ENCODE peak calls at places on chromosomes 11 and 22, in four cellular contexts. L is GM12878, B is K562, V is H1. H is an unnamed sample.
A peak's percentile ranks its signal among the peaks of the same experiment; 100 is the strongest.

GRCh38 chr11:9868641-9869040 is 204.8 kb downstream of the SWAP70 start:
- DNase-seq in V (no peak), L (no peak), B (no peak), H (no peak)

GRCh38 chr11:125315088-125315740 is 150.7 kb downstream of the PKNOX2 start:
- DNase-seq in V (no peak), L (no peak), B (no peak), H (no peak)

GRCh38 chr11:118998388-118998717 is 415 bp downstream of the CENATAC start:
- DNase-seq in L (no peak), V (no peak), B (no peak), H (no peak)

GRCh38 chr11:81975261-81975900 is 758.3 kb downstream of the FAM181B start:
- DNase-seq in B (no peak), L (no peak), V (no peak), H (no peak)

GRCh38 chr11:120354068-120354467 is 17.9 kb downstream of the ARHGEF12 start:
- DNase-seq in V (no peak), B (no peak), L (no peak), H (no peak)

GRCh38 chr22:24752091-24752623 is 22.4 kb downstream of the PIWIL3 start:
- DNase-seq in B (no peak), L (no peak), V (no peak), H (no peak)

GRCh38 chr11:124837491-124837856 is 27.8 kb upstream of the ROBO3 start:
- DNase-seq in B (peak; percentile 56), V (peak; percentile 52), L (peak; percentile 2), H (peak; percentile 58)

GRCh38 chr11:32643526-32643925 is 59.9 kb downstream of the EIF3M start:
- DNase-seq in B (no peak), L (no peak), V (no peak), H (no peak)

GRCh38 chr11:112564228-112564955 is 303.7 kb upstream of the PLET1 start:
- DNase-seq in L (no peak), B (no peak), V (no peak), H (peak; percentile 11)

GRCh38 chr11:279966-280761 is 2.0 kb downstream of the NLRP6 start:
- DNase-seq in L (no peak), B (no peak), V (peak; percentile 49), H (no peak)

GRCh38 chr11:25711008-25711407 is 620.9 kb upstream of the ANO3 start:
- DNase-seq in V (no peak), L (no peak), B (no peak), H (no peak)

GRCh38 chr22:37749223-37749622 is 52.4 kb downstream of the TRIOBP start:
- DNase-seq in L (no peak), V (no peak), B (no peak), H (no peak)

GRCh38 chr11:71286701-71287643 is 34.6 kb upstream of the SHANK2 start:
- DNase-seq in V (no peak), B (no peak), L (no peak), H (peak; percentile 38)

GRCh38 chr22:33654173-33654890 is 265.9 kb downstream of the LARGE1 start:
- DNase-seq in L (no peak), B (no peak), V (no peak), H (no peak)

GRCh38 chr11:60783911-60784310 is 1.2 kb upstream of the MS4A10 start:
- DNase-seq in V (no peak), L (no peak), B (no peak), H (no peak)

GRCh38 chr22:40799008-40799407 is 20.1 kb downstream of the SLC25A17 start:
- DNase-seq in L (no peak), B (no peak), V (no peak), H (no peak)

GRCh38 chr11:34050536-34050935 is 995 bp upstream of the CAPRIN1 start:
- DNase-seq in V (no peak), L (no peak), B (no peak), H (no peak)

GRCh38 chr11:119700030-119700429 is 29.0 kb downstream of the NECTIN1 start:
- DNase-seq in V (no peak), B (no peak), L (no peak), H (no peak)

GRCh38 chr22:26778372-26778771 is 121.0 kb downstream of the MIAT start:
- DNase-seq in B (no peak), V (no peak), L (no peak), H (no peak)

GRCh38 chr11:92739020-92739419 is 230.4 kb upstream of the MTNR1B start:
- DNase-seq in V (no peak), L (no peak), B (no peak), H (no peak)

GRCh38 chr22:46592390-46592872 is 27.8 kb upstream of the GRAMD4 start:
- DNase-seq in B (peak; percentile 54), V (no peak), L (no peak), H (no peak)

GRCh38 chr22:46781291-46781690 is 18.8 kb downstream of the TBC1D22A start:
- DNase-seq in L (no peak), B (no peak), V (no peak), H (no peak)

GRCh38 chr22:19631899-19632670 is 82.2 kb upstream of the SEPTIN5 start:
- DNase-seq in V (peak; percentile 78), L (no peak), B (peak; percentile 95), H (peak; percentile 32)

GRCh38 chr11:123407124-123407995 is 22.7 kb upstream of the GRAMD1B start:
- DNase-seq in L (no peak), B (peak; percentile 29), V (peak; percentile 75), H (peak; percentile 58)

GRCh38 chr11:79437981-79438630 is 2.7 kb downstream of the TENM4 start:
- DNase-seq in V (no peak), B (no peak), L (no peak), H (no peak)

GRCh38 chr11:79439430-79439892 is 1.4 kb downstream of the TENM4 start:
- DNase-seq in V (no peak), B (no peak), L (no peak), H (no peak)

GRCh38 chr11:79439893-79440450 is 858 bp downstream of the TENM4 start:
- DNase-seq in V (peak; percentile 82), L (no peak), B (no peak), H (no peak)

GRCh38 chr11:79437274-79437980 is 3.4 kb downstream of the TENM4 start:
- DNase-seq in L (no peak), B (no peak), V (peak; percentile 86), H (no peak)

DNA sequence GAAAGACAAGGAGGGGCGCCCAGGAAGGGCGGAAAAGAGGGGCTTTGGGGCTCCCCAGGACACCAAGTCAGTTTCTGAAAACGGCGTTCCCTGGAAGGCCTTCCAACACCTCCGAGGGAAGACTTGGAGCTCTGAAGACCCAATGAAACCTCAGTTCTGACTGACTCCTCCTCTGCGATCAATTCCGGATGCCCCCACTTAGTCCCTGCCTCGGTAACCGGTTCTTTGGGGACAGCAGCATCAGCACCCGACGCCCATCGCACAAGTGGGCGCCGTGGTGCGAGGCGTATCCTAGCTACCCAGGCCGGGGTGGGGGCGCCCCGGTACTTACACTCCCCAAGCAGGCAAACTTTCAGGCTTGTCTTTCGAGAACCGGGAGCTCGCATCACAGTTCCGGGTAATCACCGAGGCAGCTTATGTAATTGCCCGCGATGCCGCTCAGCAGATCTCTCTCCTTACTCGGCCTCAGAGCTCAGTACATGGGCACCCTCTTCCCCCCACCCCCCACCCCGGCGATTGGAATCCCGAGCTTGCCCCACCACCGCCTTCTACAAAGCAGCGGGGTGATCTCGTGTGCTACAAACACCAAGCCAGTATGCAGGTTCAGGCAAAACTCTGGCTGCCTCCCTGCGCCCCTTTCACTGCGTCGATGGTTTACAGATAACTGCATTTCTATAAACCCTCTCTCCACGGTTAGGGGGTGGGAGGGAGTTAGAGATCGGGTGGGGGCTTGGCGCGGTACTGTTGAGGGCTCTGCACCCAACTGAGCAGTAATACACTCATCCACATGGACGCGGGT is 2.0 kb downstream of the TENM4 start:
- DNase-seq in B (no peak), L (no peak), V (peak; percentile 73), H (no peak)
- TF ChIP-seq RFX5 in B (no peak), L (no peak), V (no peak), H (no peak)

GRCh38 chr11:66845143-66845875 is 2.1 kb downstream of the RCE1 start:
- DNase-seq in B (no peak), L (no peak), V (no peak), H (no peak)
- TF ChIP-seq CREB1 in B (no peak), L (no peak), V (no peak), H (no peak)

GRCh38 chr22:29226246-29226981 is 20.7 kb downstream of the EMID1 start:
- DNase-seq in V (no peak), B (no peak), L (no peak), H (no peak)

GRCh38 chr22:29224859-29225410 is 19.2 kb downstream of the EMID1 start:
- DNase-seq in L (no peak), B (no peak), V (no peak), H (no peak)

GRCh38 chr22:29219881-29220670 is 14.4 kb downstream of the EMID1 start:
- DNase-seq in L (no peak), B (no peak), V (no peak), H (peak; percentile 33)

GRCh38 chr22:29224121-29224858 is 18.6 kb downstream of the EMID1 start:
- DNase-seq in B (no peak), L (no peak), V (no peak), H (no peak)

GRCh38 chr22:29225422-29226090 is 19.9 kb downstream of the EMID1 start:
- DNase-seq in V (no peak), B (no peak), L (no peak), H (no peak)
- TF ChIP-seq RFX5 in V (no peak), B (no peak), L (no peak), H (no peak)

DNA sequence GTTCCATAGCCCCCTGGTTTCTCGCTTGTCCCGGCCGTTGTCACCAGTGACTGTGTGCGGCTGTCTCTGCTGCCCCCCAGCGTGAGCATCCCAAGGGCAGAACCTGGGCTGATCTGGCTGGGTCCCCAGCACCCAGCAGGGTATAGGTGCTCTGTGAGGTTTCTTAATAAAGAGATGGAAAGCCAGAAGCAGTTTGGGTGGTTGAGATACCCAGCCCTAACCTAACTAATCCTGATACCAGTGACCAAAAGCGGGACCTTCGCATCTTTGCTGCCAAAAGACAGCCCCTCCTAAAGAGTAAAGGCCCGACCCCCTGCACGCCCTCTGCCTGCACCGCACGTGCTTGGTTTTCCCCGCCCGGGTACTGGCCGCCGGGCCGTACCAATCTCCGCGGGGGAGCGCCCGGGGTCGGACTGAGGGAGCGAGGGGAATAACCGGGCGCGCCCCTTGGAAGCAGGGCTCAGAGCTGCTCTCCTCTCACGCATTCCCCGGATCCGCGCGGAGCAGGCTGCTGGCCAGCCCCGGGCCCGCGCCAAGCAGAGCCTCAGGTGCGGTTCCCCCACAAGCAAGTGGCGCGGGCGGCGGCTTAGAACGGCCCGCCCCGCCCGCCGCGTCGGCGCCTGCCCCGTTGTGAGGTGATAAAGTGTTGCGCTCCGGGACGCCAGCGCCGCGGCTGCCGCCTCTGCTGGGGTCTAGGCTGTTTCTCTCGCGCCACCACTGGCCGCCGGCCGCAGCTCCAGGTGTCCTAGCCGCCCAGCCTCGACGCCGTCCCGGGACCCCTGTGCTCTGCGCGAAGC is at the start of gene DGAT2:
- DNase-seq in L (peak; percentile 47), B (peak; percentile 93), V (peak; percentile 85), H (peak; percentile 84)
- TF ChIP-seq CREB1 in L (peak; percentile 64), B (peak; percentile 45), V (peak; percentile 36), H (no peak)

H was measured in HepG2.